ENCODE peak calls at places on chromosomes 1 and 21, in five cellular contexts. Q is AG09309, P is epithelial cell of esophagus, S is HCT116, B is fibroblast of lung. Y is an unnamed sample.

GRCh38 chr1:40270152-40270834 is 12.3 kb downstream of the ZMPSTE24 start:
- DNase-seq in S (no peak), Q (no peak), B (peak; percentile 54), P (peak; percentile 84), Y (no peak)

GRCh38 chr21:42466700-42467612 is 29.1 kb downstream of the RSPH1 start:
- DNase-seq in P (peak; percentile 56), S (peak; percentile 23), B (peak; percentile 52), Q (no peak), Y (peak; percentile 21)

GRCh38 chr1:245541389-245541788 is 386.6 kb downstream of the KIF26B start:
- DNase-seq in Q (peak; percentile 24), P (no peak), S (no peak), B (peak; percentile 39), Y (no peak)

GRCh38 chr1:220511785-220512184 is 16.2 kb upstream of the MARK1 start:
- DNase-seq in B (no peak), S (no peak), Q (no peak), P (peak; percentile 63), Y (peak; percentile 2)

GRCh38 chr21:42563261-42564045 is 49.8 kb downstream of the SLC37A1 start:
- DNase-seq in Q (no peak), S (no peak), P (peak; percentile 84), B (no peak), Y (no peak)

GRCh38 chr1:212838145-212838544 is 9.3 kb downstream of the SPATA45 start:
- DNase-seq in S (no peak), Q (no peak), B (no peak), P (peak; percentile 14), Y (no peak)

GRCh38 chr1:110556471-110556807 is 37.5 kb upstream of the KCNA10 start:
- DNase-seq in B (no peak), P (no peak), S (no peak), Q (no peak), Y (no peak)

GRCh38 chr1:230113605-230114241 is 46.7 kb downstream of the GALNT2 start:
- DNase-seq in B (peak; percentile 97), S (no peak), Q (peak; percentile 84), P (peak; percentile 93), Y (peak; percentile 97)

GRCh38 chr1:72284398-72285073 is 2.2 kb upstream of the NEGR1 start:
- DNase-seq in B (peak; percentile 96), S (no peak), Q (peak; percentile 97), P (peak; percentile 91), Y (peak; percentile 90)

GRCh38 chr1:170200665-170201397 is 55.1 kb downstream of the NTMT2 start:
- DNase-seq in S (no peak), P (no peak), B (no peak), Q (no peak), Y (peak; percentile 49)

GRCh38 chr1:41454406-41454805 is 30.1 kb downstream of the EDN2 start:
- DNase-seq in Q (no peak), P (no peak), B (peak; percentile 70), S (no peak), Y (no peak)

GRCh38 chr1:24047101-24047459 is 64.9 kb downstream of the MYOM3 start:
- DNase-seq in B (peak; percentile 73), Q (no peak), P (peak; percentile 63), S (peak; percentile 62), Y (peak; percentile 61)

GRCh38 chr1:18528616-18529015 is 47.9 kb downstream of the KLHDC7A start:
- DNase-seq in P (no peak), Q (no peak), B (no peak), S (no peak), Y (no peak)

GRCh38 chr1:82731216-82731615 is 930.5 kb downstream of the ADGRL2 start:
- DNase-seq in B (no peak), P (peak; percentile 1), S (no peak), Q (no peak), Y (no peak)

GRCh38 chr1:110620250-110620615 is 14.1 kb upstream of the KCNA2 start:
- DNase-seq in P (no peak), S (no peak), B (no peak), Q (no peak), Y (no peak)

GRCh38 chr1:25888426-25888987 is 13.0 kb upstream of the PAQR7 start:
- DNase-seq in Q (no peak), S (no peak), B (peak; percentile 20), P (peak; percentile 30), Y (no peak)

GRCh38 chr1:25890249-25891034 is 14.9 kb upstream of the PAQR7 start:
- DNase-seq in B (peak; percentile 89), Q (no peak), P (peak; percentile 98), S (peak; percentile 96), Y (no peak)

GRCh38 chr1:25891606-25892005 is 14.6 kb downstream of the STMN1 start:
- DNase-seq in B (no peak), Q (no peak), P (no peak), S (no peak), Y (no peak)

GRCh38 chr1:25893072-25893604 is 13.1 kb downstream of the STMN1 start:
- DNase-seq in B (peak; percentile 15), P (no peak), S (no peak), Q (no peak), Y (no peak)

DNA sequence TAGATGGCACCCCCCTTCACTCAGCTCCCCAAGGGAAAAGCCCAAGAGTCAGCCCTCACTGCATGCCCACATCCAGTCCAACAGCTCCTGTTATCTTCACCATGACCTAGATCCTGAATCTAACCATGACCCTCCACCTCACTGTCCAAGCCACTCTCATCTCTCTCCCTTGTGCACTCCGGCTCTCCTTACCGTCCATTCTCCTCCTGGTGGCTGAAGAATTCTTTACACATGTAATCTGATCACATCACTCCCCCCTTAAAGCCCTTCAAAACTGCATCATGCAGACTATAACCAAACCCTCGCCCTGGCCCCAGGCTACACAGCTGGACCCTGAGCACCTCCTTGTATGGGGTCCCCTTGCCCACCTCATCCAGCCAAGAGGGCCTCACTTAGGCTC is 14.0 kb upstream of the PAQR7 start:
- DNase-seq in P (peak; percentile 25), Q (no peak), S (no peak), B (no peak), Y (no peak)
- TF ChIP-seq CTCF in P (peak; percentile 28), Q (peak; percentile 32), S (peak; percentile 52), B (peak; percentile 17), Y (no peak)

DNA sequence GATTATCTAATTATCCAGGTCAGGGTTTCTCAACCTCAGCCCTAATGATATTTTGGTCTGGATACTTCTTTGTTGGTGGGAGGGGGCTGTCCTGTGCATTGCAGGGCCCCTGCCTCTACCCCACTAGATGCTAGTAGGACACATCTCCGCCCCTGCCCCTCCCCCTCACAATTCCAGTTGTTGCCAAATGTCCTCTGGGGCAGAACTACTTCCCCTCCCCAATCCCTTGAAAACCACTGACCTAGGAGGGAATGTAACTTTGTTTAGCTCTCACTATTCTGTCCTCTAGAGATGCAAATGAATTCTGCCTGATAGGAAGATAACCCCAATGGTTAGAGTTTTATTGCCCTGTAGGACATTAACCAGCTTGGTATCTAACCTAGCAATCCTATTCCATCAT is 8.1 kb downstream of the CACNA1S start:
- DNase-seq in B (no peak), Q (no peak), S (no peak), P (no peak), Y (no peak)
- H3K4me3 ChIP-seq in B (no peak overlapping the region), Q (no peak overlapping the region), S (no peak overlapping the region), P (no peak overlapping the region), Y (no peak overlapping the region)

GRCh38 chr21:15840406-15840805 is 110.6 kb downstream of the USP25 start:
- DNase-seq in Q (no peak), B (peak; percentile 18), P (no peak), S (no peak), Y (no peak)
- TF ChIP-seq CTCF in Q (no peak), B (no peak), P (no peak), S (no peak), Y (no peak)

GRCh38 chr1:201876148-201876547 is 12.6 kb upstream of the SHISA4 start:
- DNase-seq in P (peak; percentile 29), Q (no peak), S (no peak), B (no peak), Y (peak; percentile 33)

GRCh38 chr1:201874672-201875071 is 14.0 kb upstream of the SHISA4 start:
- DNase-seq in Q (no peak), B (no peak), S (no peak), P (no peak), Y (no peak)

GRCh38 chr1:201870397-201870796 is 18.3 kb upstream of the SHISA4 start:
- DNase-seq in S (no peak), Q (no peak), P (no peak), B (peak; percentile 92), Y (no peak)
- H3K4me3 ChIP-seq in S (no peak overlapping the region), Q (no peak overlapping the region), P (no peak overlapping the region), B (no peak overlapping the region), Y (no peak overlapping the region)

GRCh38 chr21:41368361-41369104 is 6.7 kb downstream of the MX2 start:
- DNase-seq in Q (no peak), S (no peak), P (no peak), B (no peak), Y (no peak)

GRCh38 chr21:41369915-41370839 is 8.3 kb downstream of the MX2 start:
- DNase-seq in S (no peak), Q (no peak), P (no peak), B (no peak), Y (no peak)

GRCh38 chr21:41370840-41371697 is 9.2 kb downstream of the MX2 start:
- DNase-seq in S (no peak), Q (peak; percentile 7), B (peak; percentile 31), P (no peak), Y (no peak)

GRCh38 chr21:41367598-41368360 is 6.0 kb downstream of the MX2 start:
- DNase-seq in P (no peak), Q (no peak), S (no peak), B (no peak), Y (no peak)

DNA sequence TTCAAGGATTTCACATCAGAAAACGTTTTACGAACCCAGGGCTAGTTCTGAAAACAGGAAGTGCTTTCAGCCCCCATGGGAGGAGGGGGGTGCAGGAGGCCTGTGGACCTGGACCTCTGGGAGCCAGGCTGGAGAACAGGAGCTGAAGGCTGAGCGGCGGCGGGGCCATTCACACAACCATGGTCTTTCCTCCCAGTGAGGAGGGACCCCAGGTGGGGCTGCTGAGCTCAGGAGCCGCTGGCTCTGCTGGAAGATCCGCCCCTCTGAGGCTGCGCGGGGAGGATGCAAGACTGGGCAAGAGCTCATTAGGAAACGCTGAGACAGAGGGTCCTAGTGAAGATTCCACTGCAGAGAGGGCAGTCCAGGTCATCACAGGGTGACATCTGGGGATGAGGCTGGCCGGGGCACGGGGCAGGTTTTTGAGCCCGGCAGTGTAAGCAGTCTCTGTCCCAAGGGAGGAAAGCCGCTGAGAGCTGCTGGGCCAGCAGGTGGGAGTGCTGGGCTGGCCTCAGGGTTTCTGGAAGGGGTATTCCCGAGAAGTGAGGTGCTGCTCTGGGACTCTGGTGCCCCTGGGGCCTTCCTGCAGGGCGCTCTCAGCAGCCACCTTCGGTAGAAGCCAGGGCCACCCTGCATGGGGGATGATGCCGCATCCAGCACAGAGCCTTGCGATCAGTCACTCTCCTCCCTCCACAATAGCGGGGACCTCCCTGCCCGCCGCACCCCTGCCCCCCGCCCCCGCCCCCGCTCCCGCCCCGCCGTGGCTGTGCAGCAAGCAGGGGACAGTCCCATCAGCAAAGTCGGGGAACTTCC is 7.5 kb downstream of the MX2 start:
- DNase-seq in P (no peak), B (no peak), S (no peak), Q (no peak), Y (no peak)
- TF ChIP-seq CTCF in P (no peak), B (no peak), S (no peak), Q (no peak), Y (no peak)

GRCh38 chr1:113768916-113769598 is 9.8 kb upstream of the PHTF1 start:
- DNase-seq in B (no peak), Q (no peak), P (no peak), S (no peak), Y (no peak)
- H3K4me3 ChIP-seq in B (no peak overlapping the region), Q (no peak overlapping the region), P (no peak overlapping the region), S (no peak overlapping the region), Y (no peak overlapping the region)